ENCODE peak calls at places on chromosomes 6 and 20, in seven cellular contexts. G is stomach, Y is neural progenitor cell, T is thoracic aorta, S is GM06990, B is ovary, N is A549. H is an unnamed sample.

GRCh38 chr20:31943052-31943471 is 8.8 kb downstream of the PDRG1 start:
- DNase-seq in G (peak), Y (no peak), T (no peak), S (no peak), B (peak), N (no peak), H (no peak)

GRCh38 chr6:146545608-146546007 is 2.0 kb downstream of the RAB32 start:
- DNase-seq in G (no peak), Y (no peak), T (no peak), S (no peak), B (no peak), N (no peak), H (peak)

GRCh38 chr6:84688187-84688878 is 76.1 kb downstream of the TBX18 start:
- DNase-seq in G (no peak), Y (no peak), T (no peak), S (no peak), B (no peak), N (no peak), H (peak)

GRCh38 chr6:20673458-20673857 is 139.2 kb downstream of the CDKAL1 start:
- DNase-seq in G (no peak), Y (no peak), T (no peak), S (no peak), B (no peak), N (no peak), H (no peak)

GRCh38 chr6:21741221-21742109 is 147.9 kb downstream of the SOX4 start:
- DNase-seq in G (no peak), Y (peak), T (no peak), S (no peak), B (no peak), N (no peak), H (peak)

GRCh38 chr6:132247381-132248159 is 153.7 kb downstream of the MOXD1 start:
- DNase-seq in G (no peak), Y (no peak), T (no peak), S (no peak), B (no peak), N (no peak), H (peak)

GRCh38 chr6:16338577-16339262 is 100.3 kb downstream of the GMPR start:
- DNase-seq in G (peak), Y (peak), T (peak), S (no peak), B (peak), N (peak), H (peak)

GRCh38 chr6:1686117-1687098 is 76.7 kb downstream of the FOXC1 start:
- DNase-seq in G (peak), Y (no peak), T (peak), S (no peak), B (peak), N (no peak), H (peak)

GRCh38 chr20:4090756-4091331 is 75.5 kb upstream of the RNF24 start:
- DNase-seq in G (peak), Y (no peak), T (no peak), S (no peak), B (no peak), N (peak), H (no peak)

GRCh38 chr6:160513836-160514235 is 150.2 kb downstream of the LPA start:
- DNase-seq in G (no peak), Y (peak), T (no peak), S (no peak), B (no peak), N (no peak), H (no peak)

GRCh38 chr6:46989384-46989783 is 52.7 kb downstream of the ADGRF1 start:
- DNase-seq in G (peak), Y (no peak), T (no peak), S (no peak), B (no peak), N (no peak), H (no peak)

GRCh38 chr20:32132911-32133549 is 23.5 kb downstream of the TM9SF4 start:
- DNase-seq in G (no peak), Y (no peak), T (no peak), S (no peak), B (no peak), N (no peak), H (no peak)

GRCh38 chr6:165634076-165634475 is 29.0 kb downstream of the PDE10A start:
- DNase-seq in G (no peak), Y (no peak), T (no peak), S (no peak), B (no peak), N (no peak), H (no peak)

GRCh38 chr6:75096986-75097385 is 108.9 kb downstream of the COL12A1 start:
- DNase-seq in G (no peak), Y (no peak), T (no peak), S (no peak), B (no peak), N (no peak), H (no peak)

GRCh38 chr20:55090301-55090700 is 614.9 kb downstream of the DOK5 start:
- DNase-seq in G (no peak), Y (no peak), T (no peak), S (no peak), B (no peak), N (no peak), H (no peak)

GRCh38 chr6:37103169-37104039 is 66.5 kb upstream of the PIM1 start:
- DNase-seq in G (peak), Y (peak), T (peak), S (peak), B (peak), N (peak), H (no peak)
- TF ChIP-seq CTCF in G (no peak), Y (no peak), T (no peak), S (no peak), B (no peak), N (no peak), H (no peak)

DNA sequence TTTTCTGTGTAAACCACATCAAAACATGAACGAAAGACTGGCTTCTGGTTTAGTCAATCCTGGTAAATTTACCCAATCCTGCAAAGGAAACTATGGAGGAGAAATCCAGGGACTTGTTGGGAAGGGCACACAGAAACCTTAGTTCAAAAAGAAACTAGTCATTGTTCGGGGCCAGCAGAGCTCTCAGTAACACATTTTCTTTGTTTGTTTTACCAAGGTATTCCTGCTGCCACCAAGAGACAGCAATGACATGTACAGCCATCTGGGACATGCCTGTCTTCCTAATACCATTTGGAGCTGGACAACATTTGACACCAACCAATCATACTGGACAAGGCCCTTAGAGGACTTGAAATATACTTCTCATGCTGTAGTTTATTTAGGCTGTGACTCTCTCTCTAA is 8.3 kb downstream of the OARD1 start:
- DNase-seq in G (no peak), Y (no peak), T (no peak), S (no peak), B (no peak), N (no peak), H (no peak)
- H3K4me3 ChIP-seq in G (no peak), Y (no peak), T (no peak), S (no peak), B (no peak), N (no peak), H (no peak)

DNA sequence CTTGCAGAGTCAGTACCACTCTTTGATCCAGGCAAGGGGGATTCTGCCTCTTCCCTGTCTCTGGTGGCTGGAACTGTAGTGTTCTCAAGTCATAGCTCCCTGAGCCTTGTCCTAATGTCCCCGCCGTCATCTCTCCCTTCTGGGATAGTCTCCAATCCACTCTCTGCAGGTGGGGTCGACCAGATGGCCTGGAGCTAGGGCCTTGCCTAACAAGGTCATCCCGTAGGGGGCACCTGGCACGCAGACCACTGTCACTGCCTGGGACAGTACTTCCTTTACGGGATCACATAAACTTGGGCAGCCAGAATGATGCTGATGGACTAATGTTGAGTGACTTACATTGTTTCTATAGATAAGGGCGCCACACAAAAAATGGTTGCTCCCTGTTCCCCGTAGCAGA is 118.9 kb upstream of the SLC22A23 start:
- DNase-seq in G (no peak), Y (no peak), T (no peak), S (no peak), B (no peak), N (no peak), H (no peak)
- TF ChIP-seq CTCF in G (no peak), Y (no peak), T (no peak), S (no peak), B (no peak), N (no peak), H (no peak)

GRCh38 chr6:35511183-35511941 is 1.3 kb downstream of the TULP1 start:
- DNase-seq in G (no peak), Y (no peak), T (no peak), S (no peak), B (no peak), N (no peak), H (no peak)
- H3K4me3 ChIP-seq in G (peak), Y (no peak), T (no peak), S (no peak), B (no peak), N (no peak), H (no peak)

GRCh38 chr6:90860822-90861601 is 274.1 kb upstream of the MAP3K7 start:
- DNase-seq in G (no peak), Y (no peak), T (no peak), S (no peak), B (no peak), N (peak), H (no peak)
- TF ChIP-seq CTCF in G (no peak), Y (peak), T (no peak), S (peak), B (no peak), N (no peak), H (no peak)

DNA sequence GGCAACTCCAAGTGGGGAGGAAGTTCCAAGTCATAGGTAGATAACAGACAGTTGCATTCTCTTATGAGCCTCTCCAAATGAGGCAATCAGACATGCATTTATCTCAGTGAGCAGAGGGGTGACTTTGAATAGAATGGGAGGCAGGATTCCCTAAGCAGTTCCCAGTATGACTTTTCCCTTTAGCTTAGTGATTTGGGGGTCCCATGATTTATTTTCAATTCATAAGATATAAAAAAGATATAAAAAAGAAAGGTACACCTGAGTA is 823 bp upstream of the UFL1 start:
- DNase-seq in G (no peak), Y (no peak), T (no peak), S (no peak), B (no peak), N (no peak), H (no peak)
- H3K4me3 ChIP-seq in G (peak), Y (peak), T (peak), S (peak), B (peak), N (peak), H (peak)

GRCh38 chr20:62407221-62407992 is at the start of gene CABLES2:
- DNase-seq in G (peak), Y (peak), T (peak), S (peak), B (peak), N (peak), H (peak)
- TF ChIP-seq CTCF in G (peak), Y (no peak), T (peak), S (peak), B (no peak), N (no peak), H (no peak)

GRCh38 chr6:151475653-151476523 is 17.9 kb upstream of the CCDC170 start:
- DNase-seq in G (peak), Y (peak), T (no peak), S (no peak), B (no peak), N (peak), H (peak)
- H3K4me3 ChIP-seq in G (no peak), Y (no peak), T (peak), S (no peak), B (no peak), N (no peak), H (no peak)

GRCh38 chr6:27176096-27176495 is 71.4 kb upstream of the PRSS16 start:
- DNase-seq in G (no peak), Y (no peak), T (no peak), S (no peak), B (no peak), N (no peak), H (peak)

GRCh38 chr6:27174958-27175357 is 72.5 kb upstream of the PRSS16 start:
- DNase-seq in G (no peak), Y (no peak), T (no peak), S (no peak), B (no peak), N (no peak), H (no peak)

GRCh38 chr6:27178001-27178730 is 69.3 kb upstream of the PRSS16 start:
- DNase-seq in G (peak), Y (peak), T (no peak), S (no peak), B (peak), N (peak), H (peak)

GRCh38 chr6:27178860-27179259 is 68.6 kb upstream of the PRSS16 start:
- DNase-seq in G (no peak), Y (peak), T (no peak), S (no peak), B (no peak), N (no peak), H (no peak)

GRCh38 chr6:27177454-27178000 is 70.0 kb upstream of the PRSS16 start:
- DNase-seq in G (peak), Y (peak), T (peak), S (peak), B (peak), N (peak), H (peak)
- TF ChIP-seq CTCF in G (peak), Y (peak), T (peak), S (peak), B (peak), N (no peak), H (peak)